ENCODE peak calls at places on chromosomes 12 and 14, in four cellular contexts. One of them, this sample, is unnamed.

GRCh38 chr12:3770891-3771290 is 18.0 kb upstream of the CRACR2A start:
- DNase-seq in endothelial cell of umbilical vein: peak
- DNase-seq in IMR-90: peak
- DNase-seq in heart left ventricle: no peak
- DNase-seq in this sample: no peak

GRCh38 chr12:22625671-22626251 is 790 bp downstream of the ETNK1 start:
- DNase-seq in endothelial cell of umbilical vein: peak
- DNase-seq in IMR-90: peak
- DNase-seq in heart left ventricle: no peak
- DNase-seq in this sample: peak

GRCh38 chr12:88519802-88520435 is 60.4 kb downstream of the KITLG start:
- DNase-seq in endothelial cell of umbilical vein: peak
- DNase-seq in IMR-90: peak
- DNase-seq in heart left ventricle: no peak
- DNase-seq in this sample: no peak

GRCh38 chr12:106042091-106042490 is 96.7 kb downstream of the NUAK1 start:
- DNase-seq in endothelial cell of umbilical vein: no peak
- DNase-seq in IMR-90: no peak
- DNase-seq in heart left ventricle: no peak
- DNase-seq in this sample: no peak

GRCh38 chr12:112252184-112252583 is 126.8 kb downstream of the TRAFD1 start:
- DNase-seq in endothelial cell of umbilical vein: no peak
- DNase-seq in IMR-90: peak
- DNase-seq in heart left ventricle: no peak
- DNase-seq in this sample: no peak

GRCh38 chr14:38098074-38098846 is 109.4 kb upstream of the SSTR1 start:
- DNase-seq in endothelial cell of umbilical vein: no peak
- DNase-seq in IMR-90: peak
- DNase-seq in heart left ventricle: no peak
- DNase-seq in this sample: no peak

GRCh38 chr12:10153271-10154144 is 18.4 kb downstream of the OLR1 start:
- DNase-seq in endothelial cell of umbilical vein: peak
- DNase-seq in IMR-90: peak
- DNase-seq in heart left ventricle: peak
- DNase-seq in this sample: peak

GRCh38 chr14:106841701-106842100 is 1315.3 kb downstream of the TMEM121 start:
- DNase-seq in endothelial cell of umbilical vein: no peak
- DNase-seq in IMR-90: no peak
- DNase-seq in heart left ventricle: no peak
- DNase-seq in this sample: no peak

GRCh38 chr12:46675736-46676135 is 150.1 kb downstream of the SLC38A4 start:
- DNase-seq in endothelial cell of umbilical vein: peak
- DNase-seq in IMR-90: peak
- DNase-seq in heart left ventricle: no peak
- DNase-seq in this sample: peak

GRCh38 chr14:77313374-77313773 is 7.3 kb downstream of the POMT2 start:
- DNase-seq in endothelial cell of umbilical vein: no peak
- DNase-seq in IMR-90: no peak
- DNase-seq in heart left ventricle: no peak
- DNase-seq in this sample: no peak

GRCh38 chr14:105857223-105857815 is 330.9 kb downstream of the TMEM121 start:
- DNase-seq in endothelial cell of umbilical vein: no peak
- DNase-seq in IMR-90: no peak
- DNase-seq in heart left ventricle: peak
- DNase-seq in this sample: no peak

GRCh38 chr14:73797540-73797925 is 54.1 kb upstream of the PTGR2 start:
- DNase-seq in endothelial cell of umbilical vein: no peak
- DNase-seq in IMR-90: no peak
- DNase-seq in heart left ventricle: no peak
- DNase-seq in this sample: no peak

GRCh38 chr14:75341639-75342038 is 63.0 kb downstream of the FOS start:
- DNase-seq in endothelial cell of umbilical vein: no peak
- DNase-seq in IMR-90: no peak
- DNase-seq in heart left ventricle: no peak
- DNase-seq in this sample: no peak

GRCh38 chr12:116206828-116207227 is 70.7 kb downstream of the MED13L start:
- DNase-seq in endothelial cell of umbilical vein: no peak
- DNase-seq in IMR-90: no peak
- DNase-seq in heart left ventricle: no peak
- DNase-seq in this sample: no peak

GRCh38 chr12:75591628-75592027 is 80.2 kb upstream of the KRR1 start:
- DNase-seq in endothelial cell of umbilical vein: no peak
- DNase-seq in IMR-90: peak
- DNase-seq in heart left ventricle: no peak
- DNase-seq in this sample: no peak

GRCh38 chr12:132955933-132956725 is at the start of gene ZNF605:
- DNase-seq in endothelial cell of umbilical vein: peak
- DNase-seq in IMR-90: peak
- DNase-seq in heart left ventricle: peak
- DNase-seq in this sample: peak

GRCh38 chr12:106248177-106248848 is 493 bp upstream of the CKAP4 start:
- DNase-seq in endothelial cell of umbilical vein: peak
- DNase-seq in IMR-90: peak
- DNase-seq in heart left ventricle: peak
- DNase-seq in this sample: peak

GRCh38 chr14:103641181-103641580 is 12.2 kb downstream of the KLC1 start:
- DNase-seq in endothelial cell of umbilical vein: no peak
- DNase-seq in IMR-90: peak
- DNase-seq in heart left ventricle: no peak
- DNase-seq in this sample: no peak

GRCh38 chr12:104201238-104202001 is 14.2 kb upstream of the TXNRD1 start:
- DNase-seq in endothelial cell of umbilical vein: peak
- DNase-seq in IMR-90: peak
- DNase-seq in heart left ventricle: no peak
- DNase-seq in this sample: peak

GRCh38 chr14:61107148-61107641 is 126.2 kb downstream of the SLC38A6 start:
- DNase-seq in endothelial cell of umbilical vein: no peak
- DNase-seq in IMR-90: no peak
- DNase-seq in heart left ventricle: peak
- DNase-seq in this sample: peak

GRCh38 chr14:92607702-92608429 is 94.3 kb downstream of the RIN3 start:
- DNase-seq in endothelial cell of umbilical vein: peak
- DNase-seq in IMR-90: peak
- DNase-seq in heart left ventricle: no peak
- DNase-seq in this sample: no peak

GRCh38 chr12:91883811-91884210 is 261.8 kb downstream of the BTG1 start:
- DNase-seq in endothelial cell of umbilical vein: no peak
- DNase-seq in IMR-90: peak
- DNase-seq in heart left ventricle: no peak
- DNase-seq in this sample: no peak

GRCh38 chr14:61754627-61755381 is 7.4 kb upstream of the SNAPC1 start:
- DNase-seq in endothelial cell of umbilical vein: peak
- DNase-seq in IMR-90: peak
- DNase-seq in heart left ventricle: no peak
- DNase-seq in this sample: no peak

GRCh38 chr14:73888460-73888725 is 1.7 kb downstream of the ZNF410 start:
- DNase-seq in endothelial cell of umbilical vein: peak
- DNase-seq in IMR-90: no peak
- DNase-seq in heart left ventricle: no peak
- DNase-seq in this sample: no peak

GRCh38 chr14:91369628-91370445 is 47.8 kb downstream of the CCDC88C start:
- DNase-seq in endothelial cell of umbilical vein: peak
- DNase-seq in IMR-90: no peak
- DNase-seq in heart left ventricle: no peak
- DNase-seq in this sample: no peak

GRCh38 chr12:62194031-62194430 is 66.2 kb upstream of the USP15 start:
- DNase-seq in endothelial cell of umbilical vein: no peak
- DNase-seq in IMR-90: no peak
- DNase-seq in heart left ventricle: no peak
- DNase-seq in this sample: no peak

GRCh38 chr14:71061458-71061857 is 154.2 kb downstream of the PCNX1 start:
- DNase-seq in endothelial cell of umbilical vein: no peak
- DNase-seq in IMR-90: peak
- DNase-seq in heart left ventricle: no peak
- DNase-seq in this sample: no peak

GRCh38 chr14:51069065-51069464 is 25.8 kb downstream of the TRIM9 start:
- DNase-seq in endothelial cell of umbilical vein: no peak
- DNase-seq in IMR-90: no peak
- DNase-seq in heart left ventricle: no peak
- DNase-seq in this sample: no peak

GRCh38 chr14:23486116-23486515 is 16.6 kb downstream of the NGDN start:
- DNase-seq in endothelial cell of umbilical vein: no peak
- DNase-seq in IMR-90: no peak
- DNase-seq in heart left ventricle: no peak
- DNase-seq in this sample: no peak

GRCh38 chr14:95770777-95771176 is 56.9 kb upstream of the TCL1A start:
- DNase-seq in endothelial cell of umbilical vein: no peak
- DNase-seq in IMR-90: no peak
- DNase-seq in heart left ventricle: no peak
- DNase-seq in this sample: peak

GRCh38 chr12:105427883-105428282 is 97.4 kb downstream of the C12orf75 start:
- DNase-seq in endothelial cell of umbilical vein: peak
- DNase-seq in IMR-90: peak
- DNase-seq in heart left ventricle: no peak
- DNase-seq in this sample: no peak

GRCh38 chr12:102439391-102440108 is 40.8 kb downstream of the IGF1 start:
- DNase-seq in endothelial cell of umbilical vein: no peak
- DNase-seq in IMR-90: peak
- DNase-seq in heart left ventricle: no peak
- DNase-seq in this sample: no peak

GRCh38 chr12:32559434-32559833 is 119.7 kb upstream of the DNM1L start:
- DNase-seq in endothelial cell of umbilical vein: no peak
- DNase-seq in IMR-90: peak
- DNase-seq in heart left ventricle: no peak
- DNase-seq in this sample: no peak

GRCh38 chr12:97960741-97961608 is 498.4 kb downstream of the RMST start:
- DNase-seq in endothelial cell of umbilical vein: peak
- DNase-seq in IMR-90: no peak
- DNase-seq in heart left ventricle: no peak
- DNase-seq in this sample: peak

GRCh38 chr12:91616401-91616800 is 433.8 kb upstream of the DCN start:
- DNase-seq in endothelial cell of umbilical vein: no peak
- DNase-seq in IMR-90: no peak
- DNase-seq in heart left ventricle: no peak
- DNase-seq in this sample: no peak

GRCh38 chr14:93976477-93977057 is at the start of gene ASB2:
- DNase-seq in endothelial cell of umbilical vein: no peak
- DNase-seq in IMR-90: peak
- DNase-seq in heart left ventricle: no peak
- DNase-seq in this sample: no peak

GRCh38 chr14:95095991-95096390 is 61.3 kb downstream of the DICER1 start:
- DNase-seq in endothelial cell of umbilical vein: no peak
- DNase-seq in IMR-90: no peak
- DNase-seq in heart left ventricle: no peak
- DNase-seq in this sample: no peak

GRCh38 chr12:110339184-110339952 is 58.3 kb downstream of the ATP2A2 start:
- DNase-seq in endothelial cell of umbilical vein: no peak
- DNase-seq in IMR-90: no peak
- DNase-seq in heart left ventricle: no peak
- DNase-seq in this sample: no peak

GRCh38 chr12:8697476-8698131 is at the start of gene RIMKLB:
- DNase-seq in endothelial cell of umbilical vein: peak
- DNase-seq in IMR-90: peak
- DNase-seq in heart left ventricle: peak
- DNase-seq in this sample: peak

DNA sequence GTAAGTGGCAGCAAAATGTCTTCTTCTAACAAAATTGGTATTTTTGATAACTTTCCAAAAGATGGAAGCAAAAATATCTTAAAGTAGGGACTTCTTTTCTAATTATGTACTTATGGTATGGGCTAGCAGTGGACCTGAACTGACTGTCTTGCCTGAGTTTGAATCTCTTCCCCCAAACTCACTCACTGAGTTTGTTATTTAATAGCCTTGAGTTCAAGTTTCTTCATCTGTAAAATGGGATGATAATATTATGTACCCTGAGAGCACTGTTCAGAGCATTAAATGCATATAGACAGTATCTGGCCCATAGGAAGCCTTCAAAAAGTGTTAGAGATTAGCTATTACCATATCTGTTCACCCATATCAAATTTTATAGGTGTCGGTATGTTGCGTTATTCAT is 210.4 kb upstream of the NUDT4 start:
- DNase-seq in endothelial cell of umbilical vein: no peak
- DNase-seq in IMR-90: no peak
- DNase-seq in heart left ventricle: no peak
- DNase-seq in this sample: no peak
- H3K4me3 ChIP-seq in endothelial cell of umbilical vein: no peak
- H3K4me3 ChIP-seq in IMR-90: no peak
- H3K4me3 ChIP-seq in heart left ventricle: peak
- H3K4me3 ChIP-seq in this sample: no peak

GRCh38 chr12:130800312-130800711 is 38.7 kb downstream of the STX2 start:
- DNase-seq in endothelial cell of umbilical vein: no peak
- DNase-seq in IMR-90: no peak
- DNase-seq in heart left ventricle: no peak
- DNase-seq in this sample: no peak
- H3K27ac ChIP-seq in endothelial cell of umbilical vein: no peak
- H3K27ac ChIP-seq in IMR-90: no peak
- H3K27ac ChIP-seq in heart left ventricle: no peak
- H3K27ac ChIP-seq in this sample: no peak

DNA sequence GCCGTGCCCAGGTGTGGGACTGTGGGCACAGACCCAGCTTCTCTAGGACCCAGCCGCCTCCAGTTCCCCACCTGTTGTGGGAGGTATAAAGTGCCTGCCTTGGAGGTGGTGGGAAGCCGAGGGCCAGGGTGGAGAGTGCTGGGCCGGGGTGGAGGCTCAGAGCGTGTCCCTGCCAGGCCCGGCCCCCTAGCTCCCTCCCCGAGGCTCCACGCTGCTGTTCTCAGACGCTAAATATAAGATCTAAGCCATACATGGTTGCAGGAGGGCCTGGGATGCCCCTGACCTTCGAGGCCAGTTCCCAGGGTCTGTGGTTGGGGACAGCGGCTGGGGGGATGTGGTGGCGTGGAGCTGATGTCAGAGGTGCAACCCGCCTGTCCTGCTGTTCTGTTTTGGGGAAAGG is 10.8 kb downstream of the INF2 start:
- DNase-seq in endothelial cell of umbilical vein: no peak
- DNase-seq in IMR-90: no peak
- DNase-seq in heart left ventricle: no peak
- DNase-seq in this sample: no peak
- TF ChIP-seq POLR2A in endothelial cell of umbilical vein: no peak
- TF ChIP-seq POLR2A in IMR-90: no peak
- TF ChIP-seq POLR2A in heart left ventricle: no peak
- TF ChIP-seq POLR2A in this sample: no peak

DNA sequence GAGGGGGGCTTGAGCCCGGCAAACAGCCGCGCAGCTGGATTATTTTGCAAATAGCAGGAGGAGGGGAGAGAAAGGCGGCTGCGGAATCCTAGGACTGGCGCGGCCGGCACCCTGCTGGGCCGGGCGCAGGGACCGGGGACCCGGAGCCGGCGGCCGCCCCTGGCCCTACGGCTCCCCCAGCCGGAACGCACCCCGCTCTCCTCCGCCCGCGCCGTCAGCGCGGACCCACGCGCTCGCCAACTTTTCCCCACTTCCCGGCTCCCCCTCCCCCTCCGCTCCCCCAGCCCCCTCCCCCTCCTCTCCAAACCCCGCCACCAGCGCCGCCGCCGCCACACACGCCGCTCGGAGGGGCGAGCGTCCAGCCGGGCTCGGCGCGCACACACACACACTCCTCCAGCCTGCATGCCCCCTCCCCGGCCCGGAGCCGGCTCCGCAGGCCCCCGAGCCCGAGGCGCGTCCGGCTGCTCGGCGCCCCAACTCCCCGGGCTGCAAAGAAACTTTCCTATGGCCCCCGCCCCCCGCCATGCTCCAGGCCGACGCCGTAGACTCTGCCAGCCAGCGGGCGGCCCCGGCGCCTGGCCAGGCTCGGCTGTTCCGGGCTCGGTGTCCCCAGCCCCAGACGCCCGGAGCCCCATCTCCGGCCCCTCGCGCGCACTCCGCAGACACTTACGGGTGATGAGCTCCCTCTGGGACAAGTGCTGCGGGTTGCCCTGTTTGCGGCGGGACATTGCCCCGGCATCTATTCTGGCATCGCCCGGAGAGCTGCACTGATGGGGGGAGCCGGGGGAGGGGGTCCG is 1.3 kb downstream of the BCL11B start:
- DNase-seq in endothelial cell of umbilical vein: no peak
- DNase-seq in IMR-90: no peak
- DNase-seq in heart left ventricle: peak
- DNase-seq in this sample: peak
- H3K4me3 ChIP-seq in endothelial cell of umbilical vein: no peak
- H3K4me3 ChIP-seq in IMR-90: peak
- H3K4me3 ChIP-seq in heart left ventricle: peak
- H3K4me3 ChIP-seq in this sample: peak